ENCODE peak calls at places on chromosomes 5 and 9, in ten cellular contexts. C is epithelial cell of esophagus, Y is PC-3, O is ascending aorta, Z is IMR-90, G is AG10803, D is MCF 10A, J is H1, M is AG09309, V is stomach. U is an unnamed sample.

GRCh38 chr9:93464876-93465275 is 11.5 kb upstream of the FAM120AOS start:
- DNase-seq in M (no peak), C (no peak), D (no peak), Z (no peak), G (no peak), O (no peak), V (no peak), Y (no peak), J (no peak), U (no peak)

GRCh38 chr9:108474356-108474755 is 381.4 kb downstream of the ACTL7B start:
- DNase-seq in Y (no peak), O (no peak), M (no peak), Z (no peak), C (peak), J (no peak), G (no peak), V (no peak), D (no peak), U (no peak)

GRCh38 chr5:53480474-53481353 is at the start of gene FST:
- DNase-seq in C (no peak), G (no peak), D (peak), Y (no peak), M (no peak), O (no peak), J (no peak), V (peak), Z (peak), U (no peak)

GRCh38 chr5:79333852-79334557 is 98.1 kb downstream of the JMY start:
- DNase-seq in D (no peak), Y (no peak), O (no peak), G (no peak), Z (no peak), V (no peak), J (no peak), C (no peak), M (no peak), U (no peak)

GRCh38 chr5:139710370-139711066 is 62.4 kb downstream of the CXXC5 start:
- DNase-seq in J (no peak), Y (no peak), Z (peak), O (no peak), D (no peak), V (peak), C (peak), M (no peak), G (peak), U (peak)

GRCh38 chr5:57366744-57367143 is 115.9 kb downstream of the ACTBL2 start:
- DNase-seq in O (no peak), Z (peak), G (peak), Y (peak), D (peak), J (no peak), V (no peak), M (no peak), C (peak), U (no peak)

GRCh38 chr9:96232539-96233241 is 69.3 kb downstream of the HSD17B3 start:
- DNase-seq in V (no peak), Y (peak), D (peak), J (no peak), G (peak), Z (peak), O (no peak), C (peak), M (peak), U (no peak)

GRCh38 chr9:130833324-130833990 is 1.6 kb upstream of the ABL1 start:
- DNase-seq in C (no peak), J (no peak), M (no peak), Z (peak), O (no peak), V (no peak), G (peak), Y (peak), D (peak), U (no peak)

GRCh38 chr5:147307170-147307569 is 72.3 kb downstream of the STK32A start:
- DNase-seq in O (no peak), J (no peak), C (no peak), M (no peak), D (no peak), Y (no peak), V (no peak), G (no peak), Z (no peak), U (no peak)

GRCh38 chr5:155087036-155087435 is 73.5 kb downstream of the KIF4B start:
- DNase-seq in J (no peak), Z (peak), C (peak), O (no peak), M (peak), G (peak), Y (no peak), D (peak), V (no peak), U (no peak)

GRCh38 chr9:76044420-76044819 is 153.9 kb downstream of the PCSK5 start:
- DNase-seq in Z (peak), G (peak), V (no peak), O (no peak), J (no peak), Y (no peak), C (no peak), M (peak), D (no peak), U (no peak)

DNA sequence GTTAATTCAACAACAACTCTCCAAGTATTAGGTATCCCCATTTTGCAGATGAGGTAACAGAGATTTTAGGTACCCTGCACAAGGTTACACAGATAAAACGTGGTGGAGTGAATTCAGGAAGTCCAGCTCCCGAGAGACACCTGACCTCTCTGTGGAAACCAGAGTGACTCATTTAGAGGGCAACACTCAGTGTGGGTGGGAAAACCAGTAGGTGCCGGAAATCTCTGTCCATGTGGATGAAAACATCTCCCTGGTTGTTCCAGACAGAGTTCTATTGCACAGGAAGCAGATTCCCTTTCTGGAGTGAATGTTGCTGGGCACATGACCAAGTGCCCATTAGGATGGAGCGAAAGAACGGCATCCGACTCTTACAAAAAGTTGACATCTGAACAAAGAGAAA is 392.0 kb upstream of the WWC1 start:
- DNase-seq in C (peak), D (peak), M (no peak), G (peak), Z (peak), V (no peak), O (no peak), J (no peak), Y (peak), U (no peak)
- TF ChIP-seq CTCF in C (no peak), D (no peak), M (no peak), G (no peak), Z (no peak), V (no peak), O (no peak), J (no peak), Y (no peak), U (no peak)

DNA sequence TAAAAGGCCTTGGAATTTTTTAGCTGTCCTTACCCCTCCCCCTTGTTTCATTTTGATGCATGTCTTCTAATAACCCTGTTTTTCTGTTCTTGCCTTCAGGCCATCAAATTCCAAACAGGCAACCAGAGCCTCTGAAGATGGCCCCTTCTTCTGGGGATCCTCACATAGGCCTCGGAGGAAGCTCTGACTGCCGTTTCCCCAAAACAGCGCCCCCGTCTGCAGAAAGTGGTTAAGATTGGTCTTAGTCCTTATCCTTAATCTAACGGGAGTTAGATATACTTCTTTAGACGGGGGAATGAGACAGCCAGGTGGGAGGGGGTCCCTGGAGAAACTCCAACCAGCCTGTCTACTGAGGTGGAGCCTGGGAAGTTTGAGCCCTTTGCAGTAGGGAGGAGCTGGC is 226.3 kb upstream of the ZNF608 start:
- DNase-seq in V (no peak), J (no peak), Z (no peak), Y (no peak), D (no peak), G (no peak), M (no peak), O (no peak), C (no peak), U (no peak)
- TF ChIP-seq CTCF in V (no peak), J (peak), Z (no peak), Y (no peak), D (no peak), G (no peak), M (no peak), O (no peak), C (no peak), U (no peak)

GRCh38 chr5:122454522-122454921 is 142.5 kb downstream of the SNCAIP start:
- DNase-seq in Z (no peak), V (no peak), Y (no peak), C (no peak), D (peak), M (no peak), G (no peak), O (no peak), J (no peak), U (no peak)

GRCh38 chr5:122457178-122457826 is 145.3 kb downstream of the SNCAIP start:
- DNase-seq in Y (no peak), M (no peak), Z (no peak), G (no peak), V (no peak), C (no peak), D (no peak), O (no peak), J (no peak), U (no peak)

GRCh38 chr5:122463221-122463620 is 151.2 kb downstream of the SNCAIP start:
- DNase-seq in C (no peak), Y (no peak), O (no peak), D (no peak), M (peak), J (no peak), G (peak), Z (peak), V (no peak), U (no peak)

GRCh38 chr5:122464191-122464590 is 152.2 kb downstream of the SNCAIP start:
- DNase-seq in M (no peak), O (no peak), C (no peak), G (no peak), D (no peak), Z (no peak), Y (no peak), V (no peak), J (no peak), U (no peak)

GRCh38 chr5:122458278-122458872 is 146.3 kb downstream of the SNCAIP start:
- DNase-seq in Z (peak), G (peak), C (peak), M (no peak), D (peak), J (no peak), Y (peak), O (no peak), V (no peak), U (peak)
- TF ChIP-seq CTCF in Z (peak), G (peak), C (peak), M (peak), D (peak), J (peak), Y (peak), O (peak), V (peak), U (peak)

GRCh38 chr5:30401479-30402058 is 791.9 kb upstream of the CDH6 start:
- DNase-seq in O (no peak), Z (peak), J (no peak), M (no peak), C (peak), V (peak), Y (peak), G (no peak), D (peak), U (no peak)
- TF ChIP-seq CTCF in O (no peak), Z (peak), J (peak), M (no peak), C (peak), V (peak), Y (peak), G (no peak), D (peak), U (no peak)

DNA sequence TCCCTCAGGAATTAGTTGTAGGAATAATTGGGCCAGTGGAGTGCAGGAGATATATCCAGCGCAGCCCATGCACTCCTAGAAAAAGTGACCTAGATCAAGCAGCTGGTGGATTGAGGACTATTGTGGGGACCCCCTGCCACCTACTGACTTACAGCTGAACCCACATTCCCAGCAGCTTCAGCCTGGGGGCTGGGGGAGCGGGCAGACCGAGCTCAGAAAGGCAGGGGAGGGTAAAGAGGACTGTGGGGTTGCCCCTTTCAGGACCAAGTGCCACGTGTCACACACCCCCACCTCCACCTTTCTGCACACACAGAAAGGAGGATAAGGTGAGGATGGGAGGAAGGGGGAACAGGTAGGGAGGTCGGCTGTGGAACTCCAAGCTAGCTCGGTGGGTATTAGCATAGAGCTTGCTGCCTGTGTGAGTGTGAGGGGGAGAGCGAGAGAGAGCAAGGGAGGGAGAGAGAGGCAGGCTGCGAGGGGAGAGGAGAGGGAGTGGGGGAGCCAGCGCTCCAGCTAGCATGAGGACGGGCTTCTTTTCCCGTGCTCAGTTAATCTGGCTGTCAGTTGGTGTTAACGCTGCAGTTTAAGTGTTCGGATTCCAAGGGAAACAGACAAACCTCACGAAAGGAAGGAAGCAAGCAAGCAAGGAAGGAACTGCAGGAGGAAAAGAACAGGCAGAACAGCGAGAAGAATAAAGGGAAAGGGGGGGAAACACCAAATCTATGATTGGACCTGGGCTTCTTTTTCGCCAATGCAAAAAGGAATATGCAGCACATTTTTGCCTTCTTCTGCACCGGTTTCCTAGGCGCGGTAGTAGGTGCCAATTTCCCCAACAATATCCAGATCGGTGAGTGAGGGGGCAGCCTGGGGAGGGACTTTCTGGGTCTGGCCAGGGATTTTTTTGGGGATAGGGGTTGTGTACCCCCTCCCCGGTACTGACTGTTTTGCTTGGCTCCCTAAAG is at the start of gene GRIA1:
- DNase-seq in O (no peak), C (no peak), G (peak), V (no peak), D (no peak), Z (peak), J (peak), M (no peak), Y (no peak), U (no peak)
- TF ChIP-seq CTCF in O (no peak), C (no peak), G (no peak), V (no peak), D (no peak), Z (no peak), J (peak), M (no peak), Y (no peak), U (no peak)

GRCh38 chr5:164959761-164960160 is 1454.3 kb downstream of the MAT2B start:
- DNase-seq in V (no peak), G (no peak), Z (no peak), O (no peak), Y (no peak), M (no peak), J (no peak), C (no peak), D (no peak), U (no peak)

GRCh38 chr5:164962302-164962961 is 1457.0 kb downstream of the MAT2B start:
- DNase-seq in D (no peak), G (no peak), Z (no peak), C (no peak), M (no peak), J (no peak), V (no peak), O (no peak), Y (no peak), U (no peak)

DNA sequence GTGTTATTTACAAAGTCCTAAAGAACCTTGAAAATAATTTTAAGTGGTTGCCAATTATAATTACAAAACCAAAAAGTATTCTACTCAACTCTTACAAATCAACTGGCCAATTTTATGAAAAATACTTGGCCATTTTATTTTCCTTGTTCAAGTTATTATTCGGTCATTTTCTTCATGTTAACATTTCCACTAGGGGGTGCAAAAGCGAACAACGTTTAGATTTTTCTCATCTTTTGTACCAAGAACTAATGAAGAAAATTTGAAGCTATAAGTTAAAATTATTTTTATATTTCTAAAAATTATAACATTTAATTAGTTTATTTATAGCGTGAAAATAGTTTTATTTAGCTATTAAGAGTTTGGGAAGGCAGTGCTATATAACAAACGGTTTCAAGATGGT is 1453.3 kb downstream of the MAT2B start:
- DNase-seq in D (peak), Y (peak), G (no peak), V (no peak), O (no peak), J (no peak), M (no peak), Z (no peak), C (no peak), U (no peak)
- TF ChIP-seq CTCF in D (no peak), Y (peak), G (no peak), V (no peak), O (no peak), J (no peak), M (no peak), Z (no peak), C (no peak), U (no peak)

GRCh38 chr9:26863074-26863473 is 29.5 kb downstream of the CAAP1 start:
- DNase-seq in O (no peak), Y (peak), Z (peak), J (no peak), G (peak), V (no peak), C (peak), M (no peak), D (peak), U (no peak)
- TF ChIP-seq CTCF in O (no peak), Y (peak), Z (peak), J (no peak), G (peak), V (no peak), C (peak), M (peak), D (peak), U (no peak)

GRCh38 chr5:170697031-170697430 is 86.5 kb upstream of the GABRP start:
- DNase-seq in Y (no peak), V (no peak), G (no peak), D (no peak), Z (no peak), M (no peak), O (no peak), C (no peak), J (no peak), U (no peak)

GRCh38 chr5:170693701-170694100 is 89.8 kb upstream of the GABRP start:
- DNase-seq in Y (no peak), Z (no peak), M (no peak), C (no peak), O (no peak), V (no peak), G (no peak), D (no peak), J (no peak), U (no peak)

GRCh38 chr5:170694911-170695310 is 88.6 kb upstream of the GABRP start:
- DNase-seq in D (no peak), V (no peak), J (no peak), Z (no peak), M (no peak), G (no peak), Y (no peak), O (no peak), C (no peak), U (no peak)

GRCh38 chr5:170691623-170692022 is 91.9 kb upstream of the GABRP start:
- DNase-seq in O (no peak), V (no peak), J (no peak), D (peak), M (no peak), Z (no peak), Y (no peak), G (no peak), C (no peak), U (no peak)
- TF ChIP-seq CTCF in O (no peak), V (no peak), J (peak), D (no peak), M (no peak), Z (no peak), Y (no peak), G (no peak), C (no peak), U (no peak)

GRCh38 chr5:141828162-141828561 is 50.0 kb downstream of the PCDH1 start:
- DNase-seq in G (no peak), C (no peak), D (no peak), J (no peak), Z (no peak), Y (no peak), O (no peak), V (no peak), M (no peak), U (no peak)

GRCh38 chr5:141825241-141825671 is 53.0 kb downstream of the PCDH1 start:
- DNase-seq in J (no peak), D (no peak), M (no peak), G (no peak), O (no peak), Z (no peak), V (no peak), C (no peak), Y (no peak), U (no peak)

GRCh38 chr5:141824717-141825116 is 53.5 kb downstream of the PCDH1 start:
- DNase-seq in G (no peak), J (no peak), M (no peak), V (no peak), D (no peak), O (no peak), Z (no peak), Y (no peak), C (no peak), U (no peak)

GRCh38 chr5:141826674-141827073 is 51.5 kb downstream of the PCDH1 start:
- DNase-seq in D (no peak), Y (no peak), G (no peak), J (no peak), C (no peak), O (no peak), M (no peak), V (no peak), Z (no peak), U (no peak)

DNA sequence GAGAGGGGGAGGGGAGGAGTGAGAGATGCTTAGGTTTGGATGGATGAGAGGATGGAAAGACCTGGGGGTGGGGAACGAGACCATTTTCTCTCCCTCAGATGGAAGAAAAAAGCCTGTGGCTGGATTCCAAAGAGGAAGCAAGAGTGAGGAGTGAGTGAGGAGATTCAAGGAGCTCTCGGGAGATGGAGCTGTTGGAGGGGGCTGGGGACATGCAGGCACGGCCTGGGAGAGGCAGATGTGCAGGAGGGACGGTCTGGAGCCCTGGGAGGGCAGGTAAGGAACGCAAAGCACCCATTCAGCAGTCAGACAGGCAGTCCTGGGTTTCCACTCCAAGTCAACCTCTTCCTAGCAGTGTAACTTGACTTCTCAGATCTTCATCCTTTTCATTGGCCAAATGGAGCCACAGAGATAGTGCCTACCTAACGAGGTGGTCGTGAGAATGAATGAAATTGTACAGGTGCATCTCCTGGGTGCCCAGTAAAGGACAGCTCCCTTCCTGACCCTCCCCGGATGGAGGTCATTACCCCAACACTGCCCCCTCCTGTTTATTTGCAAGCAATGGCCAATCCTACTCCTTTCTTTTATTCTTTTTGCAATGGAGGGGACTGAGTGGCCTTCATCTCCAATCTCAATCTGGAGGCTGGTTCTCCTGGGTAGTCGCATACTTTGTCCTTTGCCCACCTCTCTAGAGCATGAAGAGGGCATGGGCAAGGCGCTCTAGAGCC is 52.2 kb downstream of the PCDH1 start:
- DNase-seq in G (no peak), V (no peak), D (peak), Z (no peak), M (no peak), J (no peak), O (no peak), C (peak), Y (peak), U (no peak)
- TF ChIP-seq CTCF in G (peak), V (peak), D (peak), Z (peak), M (peak), J (peak), O (no peak), C (peak), Y (peak), U (no peak)

U was measured in Peyer's patch.